ENCODE peak calls at places on chromosomes 3 and 15, in ten cellular contexts. Z, O, X, U, B, V, F, G, R and S are unnamed samples. For H3K27me3, the result is how much of the 10 kb centered on the place peaks cover.

GRCh38 chr15:90981681-90982080 is 12.7 kb downstream of the PRC1 start:
- DNase-seq in Z (no peak), U (no peak), V (no peak), O (no peak), B (no peak), R (no peak), G (no peak), F (no peak), X (no peak), S (no peak)

GRCh38 chr3:53161345-53161819 is 373 bp downstream of the PRKCD start:
- DNase-seq in Z (no peak), R (peak), G (no peak), V (peak), X (no peak), B (no peak), U (no peak), F (no peak), O (peak), S (no peak)

GRCh38 chr15:41417418-41417811 is 520 bp downstream of the RTF1 start:
- DNase-seq in O (peak), U (peak), X (peak), B (peak), V (peak), G (peak), F (no peak), R (no peak), Z (no peak), S (no peak)

GRCh38 chr3:150309557-150309956 is 98.5 kb upstream of the TSC22D2 start:
- DNase-seq in X (peak), U (peak), F (peak), Z (no peak), R (no peak), B (peak), O (no peak), V (no peak), G (no peak), S (peak)

GRCh38 chr3:37625051-37625450 is 236.6 kb upstream of the CTDSPL start:
- DNase-seq in R (no peak), F (no peak), G (no peak), B (no peak), X (no peak), U (no peak), O (no peak), Z (no peak), V (no peak), S (no peak)

GRCh38 chr3:40120816-40121215 is 188.7 kb upstream of the EIF1B start:
- DNase-seq in F (peak), B (peak), G (no peak), U (peak), R (peak), O (no peak), V (no peak), Z (no peak), X (no peak), S (peak)

GRCh38 chr3:107660316-107660976 is 137.7 kb downstream of the BBX start:
- DNase-seq in X (peak), U (no peak), O (peak), V (no peak), R (peak), F (no peak), Z (no peak), G (no peak), B (peak), S (peak)

GRCh38 chr3:47225310-47225906 is 57.2 kb downstream of the KIF9 start:
- DNase-seq in R (no peak), X (peak), U (no peak), B (no peak), F (no peak), O (no peak), V (peak), Z (no peak), G (no peak), S (peak)

GRCh38 chr3:35383216-35383615 is 256.1 kb upstream of the ARPP21 start:
- DNase-seq in B (no peak), R (no peak), X (no peak), O (no peak), U (no peak), V (no peak), Z (no peak), G (no peak), F (no peak), S (no peak)

GRCh38 chr3:158731938-158732855 is at the start of gene RARRES1:
- DNase-seq in R (peak), B (no peak), X (peak), O (peak), G (peak), V (peak), Z (peak), U (peak), F (no peak), S (peak)

GRCh38 chr3:175495331-175495730 is 636.2 kb downstream of the NAALADL2 start:
- DNase-seq in B (no peak), F (no peak), O (no peak), V (no peak), R (no peak), U (no peak), X (no peak), G (no peak), Z (no peak), S (no peak)

GRCh38 chr3:10242182-10243065 is 5.8 kb upstream of the TATDN2 start:
- DNase-seq in X (peak), R (no peak), O (no peak), Z (no peak), B (no peak), F (peak), G (peak), V (peak), U (peak), S (no peak)

GRCh38 chr3:66744986-66745385 is 244.2 kb upstream of the LRIG1 start:
- DNase-seq in F (no peak), V (no peak), G (no peak), X (peak), Z (no peak), R (no peak), U (no peak), B (peak), O (no peak), S (peak)

GRCh38 chr3:41024031-41024836 is 175.1 kb upstream of the CTNNB1 start:
- DNase-seq in U (no peak), O (no peak), B (no peak), X (no peak), Z (no peak), G (no peak), F (no peak), V (no peak), R (no peak), S (no peak)

GRCh38 chr3:149816986-149817385 is 4.0 kb downstream of the RNF13 start:
- DNase-seq in F (no peak), G (no peak), Z (no peak), B (peak), U (no peak), R (no peak), X (peak), O (no peak), V (no peak), S (peak)

GRCh38 chr3:27557411-27557810 is 73.2 kb upstream of the SLC4A7 start:
- DNase-seq in O (no peak), F (no peak), G (no peak), Z (no peak), V (no peak), R (no peak), X (no peak), U (no peak), B (no peak), S (no peak)

GRCh38 chr3:13108861-13109260 is 35.6 kb upstream of the IQSEC1 start:
- DNase-seq in F (no peak), U (no peak), X (no peak), O (no peak), B (no peak), Z (no peak), V (no peak), G (no peak), R (no peak), S (no peak)

GRCh38 chr15:38414351-38414750 is 39.6 kb upstream of the FAM98B start:
- DNase-seq in G (no peak), Z (peak), V (peak), X (peak), U (peak), B (peak), F (peak), R (peak), O (peak), S (peak)

GRCh38 chr3:9600597-9600996 is 47.0 kb upstream of the LHFPL4 start:
- DNase-seq in F (no peak), X (no peak), G (no peak), V (peak), B (no peak), R (no peak), U (no peak), O (no peak), Z (peak), S (no peak)

GRCh38 chr3:50616003-50616769 is 765 bp upstream of the MAPKAPK3 start:
- DNase-seq in U (peak), X (peak), Z (peak), G (peak), B (peak), R (peak), F (peak), O (peak), V (peak), S (peak)

GRCh38 chr15:64354683-64355558 is 1.1 kb downstream of the CSNK1G1 start:
- DNase-seq in O (no peak), R (no peak), F (no peak), U (no peak), Z (no peak), G (no peak), V (no peak), B (no peak), X (no peak), S (peak)

GRCh38 chr15:36777941-36778340 is 198.5 kb downstream of the CDIN1 start:
- DNase-seq in Z (no peak), X (peak), R (no peak), O (no peak), F (peak), G (no peak), U (no peak), B (no peak), V (no peak), S (no peak)

GRCh38 chr15:71003314-71003713 is 110.7 kb downstream of the LRRC49 start:
- DNase-seq in B (peak), U (peak), G (no peak), O (no peak), X (peak), V (no peak), Z (no peak), F (peak), R (no peak), S (peak)

GRCh38 chr3:189981668-189982067 is 139.0 kb downstream of the P3H2 start:
- DNase-seq in B (peak), R (no peak), Z (peak), X (peak), F (peak), O (no peak), G (no peak), U (peak), V (no peak), S (peak)

GRCh38 chr3:47475029-47475569 is 642 bp downstream of the SCAP start:
- DNase-seq in X (peak), R (peak), Z (no peak), V (peak), G (peak), U (peak), B (peak), O (peak), F (peak), S (peak)

GRCh38 chr3:60764870-60765269 is 486.4 kb downstream of the FHIT start:
- DNase-seq in B (no peak), Z (no peak), G (no peak), R (no peak), V (no peak), O (no peak), U (no peak), X (no peak), F (no peak), S (no peak)

GRCh38 chr3:130378677-130379191 is 33.3 kb downstream of the COL6A5 start:
- DNase-seq in X (no peak), G (no peak), R (no peak), Z (no peak), V (no peak), O (no peak), B (no peak), U (no peak), F (no peak), S (no peak)

GRCh38 chr15:53251998-53252397 is 461.9 kb upstream of the ONECUT1 start:
- DNase-seq in V (no peak), Z (no peak), G (no peak), F (no peak), B (no peak), X (no peak), U (no peak), O (no peak), R (no peak), S (no peak)

GRCh38 chr15:68298336-68298735 is 20.8 kb downstream of the FEM1B start:
- DNase-seq in Z (no peak), B (no peak), O (no peak), G (no peak), F (no peak), R (no peak), V (no peak), X (no peak), U (no peak), S (no peak)

GRCh38 chr3:4426261-4426781 is 40.7 kb downstream of the SUMF1 start:
- DNase-seq in V (no peak), F (peak), X (peak), U (peak), Z (no peak), G (no peak), B (no peak), R (no peak), O (no peak), S (no peak)

GRCh38 chr15:72375501-72375845 is 341 bp downstream of the HEXA start:
- DNase-seq in R (no peak), B (no peak), F (no peak), O (no peak), V (peak), X (no peak), Z (no peak), G (no peak), U (no peak), S (peak)

GRCh38 chr3:102346897-102347296 is 87.9 kb upstream of the ZPLD1 start:
- DNase-seq in G (no peak), V (no peak), Z (no peak), O (no peak), R (no peak), B (peak), X (no peak), F (no peak), U (no peak), S (peak)

GRCh38 chr3:14418670-14419250 is 16.4 kb downstream of the SLC6A6 start:
- DNase-seq in O (no peak), R (no peak), F (no peak), U (no peak), Z (no peak), X (no peak), G (no peak), V (peak), B (no peak), S (no peak)

GRCh38 chr15:39629906-39630305 is 49.0 kb downstream of the THBS1 start:
- DNase-seq in U (no peak), X (no peak), G (no peak), Z (no peak), V (no peak), O (no peak), B (peak), R (no peak), F (no peak), S (peak)

GRCh38 chr15:81321667-81322066 is 2.3 kb downstream of the STARD5 start:
- DNase-seq in G (no peak), Z (no peak), R (no peak), B (no peak), F (no peak), U (no peak), V (no peak), O (no peak), X (no peak), S (no peak)
- H3K4me3 ChIP-seq in G (no peak), Z (no peak), R (no peak), B (no peak), F (no peak), U (no peak), V (no peak), O (no peak), X (no peak), S (no peak)

DNA sequence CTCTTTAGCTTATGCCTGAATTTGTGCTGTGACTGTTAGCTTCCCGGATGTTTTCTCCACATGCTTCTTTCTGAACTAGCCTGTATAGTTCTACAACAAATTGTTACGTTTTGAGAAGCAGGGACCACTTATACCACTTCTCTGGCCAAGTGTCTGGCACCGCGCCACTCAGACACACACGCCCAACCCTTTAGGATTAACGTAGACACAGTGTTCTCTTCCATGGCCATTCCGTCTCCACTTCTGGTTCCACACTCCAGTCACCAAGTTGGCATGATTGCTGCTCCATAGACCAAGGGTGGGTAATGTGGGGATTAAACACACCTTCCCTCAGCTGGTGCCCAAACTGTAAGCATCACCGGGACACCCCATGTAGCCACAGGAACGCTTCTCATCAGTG is 751 bp upstream of the TMEM108 start:
- DNase-seq in R (no peak), X (no peak), F (no peak), G (no peak), Z (no peak), U (no peak), V (no peak), B (no peak), O (no peak), S (no peak)
- H3K27me3 ChIP-seq in R (under half), X (under half), F (under half), G (under half), Z (under half), U (under half), V (under half), B (under half), O (under half), S (under half)

GRCh38 chr3:183563686-183563941 is 8.1 kb upstream of the KLHL6 start:
- DNase-seq in O (no peak), X (no peak), V (no peak), F (no peak), G (no peak), R (no peak), U (no peak), Z (no peak), B (no peak), S (no peak)

GRCh38 chr3:183564046-183564445 is 8.5 kb upstream of the KLHL6 start:
- DNase-seq in R (no peak), O (no peak), U (no peak), V (no peak), B (no peak), F (no peak), X (no peak), G (no peak), Z (no peak), S (no peak)

GRCh38 chr3:183555541-183556081 is at the start of gene KLHL6:
- DNase-seq in V (peak), X (no peak), Z (no peak), O (no peak), G (peak), F (no peak), R (no peak), U (no peak), B (no peak), S (no peak)

GRCh38 chr3:183560607-183561006 is 5.1 kb upstream of the KLHL6 start:
- DNase-seq in R (no peak), G (peak), O (peak), U (no peak), X (no peak), V (no peak), B (peak), Z (no peak), F (no peak), S (peak)
- TF ChIP-seq CTCF in R (no peak), G (peak), O (peak), U (peak), X (no peak), V (no peak), B (peak), Z (no peak), F (no peak), S (peak)

GRCh38 chr3:146471012-146471411 is 1.7 kb upstream of the PLSCR2 start:
- DNase-seq in R (no peak), V (no peak), X (no peak), F (no peak), U (no peak), O (no peak), G (no peak), B (no peak), Z (no peak), S (no peak)

GRCh38 chr3:146470424-146470990 is 1.1 kb upstream of the PLSCR2 start:
- DNase-seq in B (no peak), Z (no peak), X (no peak), O (no peak), V (no peak), F (no peak), R (no peak), G (no peak), U (no peak), S (no peak)

GRCh38 chr3:146468234-146468931 is 978 bp downstream of the PLSCR2 start:
- DNase-seq in Z (no peak), R (no peak), B (peak), V (no peak), O (no peak), X (peak), U (no peak), F (no peak), G (no peak), S (peak)

GRCh38 chr3:146466596-146466995 is 2.8 kb downstream of the PLSCR2 start:
- DNase-seq in R (no peak), U (no peak), O (no peak), F (peak), G (no peak), Z (no peak), X (peak), B (peak), V (no peak), S (peak)

DNA sequence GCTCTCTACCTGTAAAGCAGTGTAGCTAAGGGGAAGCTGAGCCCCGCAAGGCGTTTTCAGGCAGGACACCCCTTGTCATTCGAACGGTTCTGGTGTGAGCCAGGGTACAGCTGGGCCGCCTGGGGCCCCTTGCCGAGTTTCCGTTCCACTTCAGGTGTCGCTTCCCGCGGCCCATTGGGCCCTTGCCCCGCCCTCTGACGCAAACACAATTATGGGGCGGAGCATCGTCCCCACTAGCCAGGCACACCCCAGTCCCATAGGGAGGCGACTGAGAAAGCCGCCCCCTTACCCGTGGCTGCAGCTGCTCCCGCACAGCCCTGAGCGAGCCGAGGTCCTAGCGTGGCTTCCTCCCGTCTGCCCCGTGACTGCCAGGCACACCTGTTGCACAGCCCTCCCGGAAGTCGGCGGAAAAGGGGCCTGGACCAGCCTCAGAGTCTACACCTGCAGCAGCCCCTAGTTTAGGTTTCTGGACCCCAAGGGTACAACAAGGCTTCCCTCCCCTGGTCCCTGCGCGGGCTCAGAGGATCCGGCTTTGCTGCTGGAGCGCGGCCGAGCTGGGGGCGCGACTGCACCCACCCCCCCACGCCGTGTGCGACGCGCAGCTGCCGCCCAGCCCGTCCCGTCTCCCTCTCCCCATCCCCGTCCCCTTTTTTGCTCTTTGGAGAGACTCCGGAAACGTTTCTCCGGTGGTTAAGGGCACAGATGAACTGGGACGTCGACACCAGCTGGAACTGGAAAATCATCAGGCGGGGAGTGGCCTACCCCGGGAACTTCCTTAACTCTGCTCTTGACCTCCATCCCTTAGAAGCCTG is at the start of gene PLSCR2:
- DNase-seq in U (no peak), Z (peak), V (peak), G (peak), X (no peak), F (no peak), B (peak), R (peak), O (peak), S (peak)
- H3K4me3 ChIP-seq in U (peak), Z (peak), V (peak), G (peak), X (peak), F (peak), B (peak), R (peak), O (peak), S (peak)

GRCh38 chr15:51367322-51367976 is 26.0 kb downstream of the GLDN start:
- DNase-seq in O (peak), B (peak), R (no peak), Z (no peak), G (no peak), F (peak), X (no peak), V (no peak), U (no peak), S (no peak)

GRCh38 chr15:51365417-51365816 is 24.0 kb downstream of the GLDN start:
- DNase-seq in R (no peak), V (no peak), O (no peak), U (no peak), X (no peak), F (no peak), Z (no peak), B (no peak), G (no peak), S (no peak)

GRCh38 chr15:51366071-51366470 is 24.6 kb downstream of the GLDN start:
- DNase-seq in Z (no peak), F (no peak), R (no peak), V (no peak), G (no peak), B (no peak), U (no peak), X (no peak), O (no peak), S (no peak)

GRCh38 chr15:51368307-51368706 is 26.9 kb downstream of the GLDN start:
- DNase-seq in U (no peak), B (no peak), O (no peak), X (no peak), F (no peak), V (no peak), Z (no peak), G (no peak), R (no peak), S (no peak)

GRCh38 chr15:51366911-51367310 is 25.5 kb downstream of the GLDN start:
- DNase-seq in O (no peak), R (no peak), F (peak), Z (peak), U (no peak), X (peak), B (peak), V (peak), G (no peak), S (peak)
- H3K27me3 ChIP-seq in O (under half), R (under half), F (under half), Z (under half), U (under half), X (under half), B (under half), V (under half), G (under half), S (under half)